ENCODE peak calls at places on chromosomes 5 and 9, in five cellular contexts. W is NB4, V is T-cell, M is ureter, Y is progenitor cell of endocrine pancreas. T is an unnamed sample.

GRCh38 chr5:45205403-45205961 is 396.7 kb downstream of the MRPS30 start:
- DNase-seq in M (no peak), V (no peak), Y (no peak), W (no peak), T (no peak)

GRCh38 chr9:130701059-130702022 is 7.8 kb downstream of the EXOSC2 start:
- DNase-seq in W (peak), Y (peak), M (peak), V (peak), T (no peak)

GRCh38 chr9:38673399-38673798 is 46.5 kb downstream of the FAM240B start:
- DNase-seq in W (no peak), Y (no peak), M (no peak), V (no peak), T (no peak)

GRCh38 chr9:14258156-14258555 is 55.8 kb downstream of the NFIB start:
- DNase-seq in V (no peak), W (no peak), M (no peak), Y (no peak), T (no peak)

GRCh38 chr5:101687630-101688029 is 608.5 kb downstream of the SLCO4C1 start:
- DNase-seq in Y (no peak), M (no peak), W (no peak), V (no peak), T (no peak)

GRCh38 chr9:89854715-89855475 is 250.1 kb downstream of the GADD45G start:
- DNase-seq in V (no peak), M (peak), Y (no peak), W (no peak), T (no peak)

GRCh38 chr5:141605523-141606277 is 13.1 kb downstream of the DIAPH1 start:
- DNase-seq in M (no peak), Y (no peak), V (peak), W (peak), T (no peak)

GRCh38 chr5:125348221-125348692 is 601.8 kb upstream of the ZNF608 start:
- DNase-seq in M (no peak), Y (no peak), V (no peak), W (peak), T (no peak)

GRCh38 chr5:43232943-43233833 is 41.2 kb downstream of the NIM1K start:
- DNase-seq in V (no peak), M (no peak), Y (no peak), W (no peak), T (no peak)

GRCh38 chr5:76742586-76742985 is 26.7 kb downstream of the F2R start:
- DNase-seq in W (no peak), M (no peak), Y (no peak), V (no peak), T (no peak)

GRCh38 chr9:95813923-95814322 is 61.6 kb upstream of the ERCC6L2 start:
- DNase-seq in Y (no peak), W (no peak), M (no peak), V (no peak), T (no peak)

T was measured in activated gamma-delta T cell.